ENCODE peak calls at places on chromosome 15, in four cellular contexts. E, U, F and L are unnamed samples.

GRCh38 chr15:28974142-28974541 is 88.4 kb downstream of the APBA2 start:
- DNase-seq in E (no peak), U (no peak), F (peak), L (no peak)

GRCh38 chr15:96390986-96391385 is 60.5 kb downstream of the NR2F2 start:
- DNase-seq in E (no peak), U (no peak), F (no peak), L (no peak)

GRCh38 chr15:41597787-41598186 is 38.8 kb downstream of the TYRO3 start:
- DNase-seq in E (no peak), U (no peak), F (no peak), L (no peak)

GRCh38 chr15:64501396-64501716 is 41.0 kb downstream of the ZNF609 start:
- DNase-seq in E (no peak), U (no peak), F (no peak), L (no peak)

GRCh38 chr15:28116521-28117488 is 17.7 kb upstream of the OCA2 start:
- DNase-seq in E (no peak), U (no peak), F (no peak), L (no peak)

GRCh38 chr15:82177291-82178010 is 85.1 kb downstream of the EFL1 start:
- DNase-seq in E (no peak), U (peak), F (no peak), L (no peak)

GRCh38 chr15:38085104-38085503 is 150.7 kb downstream of the TMCO5A start:
- DNase-seq in E (peak), U (no peak), F (no peak), L (peak)

GRCh38 chr15:41323611-41324010 is 8.8 kb downstream of the OIP5 start:
- DNase-seq in E (no peak), U (no peak), F (no peak), L (no peak)

GRCh38 chr15:84856731-84857417 is 27.6 kb upstream of the SLC28A1 start:
- DNase-seq in E (no peak), U (no peak), F (no peak), L (no peak)

DNA sequence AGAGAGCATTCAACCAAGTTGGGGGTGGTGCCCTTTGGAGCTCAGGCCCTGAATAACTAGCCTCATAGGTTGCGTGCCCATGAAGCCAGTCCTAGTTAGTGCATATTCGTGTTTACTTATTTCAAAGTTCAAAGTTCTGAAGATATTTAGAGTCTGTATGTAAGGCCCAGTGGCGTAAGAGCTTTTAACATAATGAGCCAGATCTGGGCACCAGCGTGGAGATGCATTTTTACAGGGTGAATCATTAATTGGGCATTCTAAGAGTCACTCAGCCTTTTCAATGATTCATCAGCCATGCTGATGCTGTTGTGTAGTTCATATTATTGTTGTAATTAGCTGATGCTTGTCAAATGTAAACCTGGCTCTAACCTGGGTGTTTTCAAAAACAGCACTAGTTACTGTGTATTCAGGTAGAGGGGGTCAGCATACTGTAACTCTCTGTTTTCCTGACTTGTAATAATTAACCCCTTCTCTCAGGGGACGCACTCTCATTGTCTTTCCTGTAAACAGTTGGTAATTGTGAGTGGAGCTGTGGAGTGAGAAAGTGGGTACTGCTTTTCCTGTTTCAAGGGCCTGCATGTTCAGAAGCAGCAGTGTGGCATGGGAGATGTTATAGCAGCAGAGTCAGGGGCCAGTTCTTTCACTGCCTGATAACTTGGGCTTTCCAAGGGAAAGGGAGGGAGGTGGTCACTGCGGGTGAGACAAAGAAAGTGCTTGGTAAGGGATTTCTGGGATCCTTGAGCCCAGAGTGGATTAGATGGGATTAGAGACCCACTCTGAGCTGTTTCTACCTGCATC is 104.9 kb downstream of the RPLP1 start:
- DNase-seq in E (no peak), U (peak), F (no peak), L (peak)
- TF ChIP-seq FOS in E (no peak), U (peak), F (no peak), L (peak)

DNA sequence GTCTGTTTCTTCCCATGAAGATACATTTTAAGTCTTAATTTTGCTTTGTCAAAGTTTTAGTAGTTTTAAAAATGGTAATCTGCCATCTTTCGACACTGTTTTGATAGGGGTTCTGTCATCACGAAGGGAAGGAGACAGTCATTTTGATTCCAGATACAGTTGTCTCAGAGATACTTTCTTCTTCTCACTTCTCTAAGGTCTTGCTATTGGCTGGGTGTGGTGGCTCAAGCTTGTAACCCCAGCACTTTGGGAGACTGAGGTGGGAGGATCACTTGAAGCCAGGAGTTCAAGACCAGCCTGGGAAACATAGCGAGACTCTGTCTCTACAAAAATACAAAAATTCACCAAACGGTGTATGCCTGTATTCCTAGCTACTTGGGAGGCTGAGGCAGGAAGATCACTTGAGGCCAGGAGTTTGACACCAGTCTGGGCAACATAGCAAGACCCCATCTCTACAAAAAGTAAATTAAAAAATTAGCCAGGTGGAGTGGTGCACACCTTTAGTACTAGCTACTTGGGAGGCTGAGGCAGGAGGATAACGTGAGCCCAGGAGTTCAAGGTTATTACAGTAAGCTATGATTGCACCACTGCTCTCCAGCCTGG is 3.3 kb downstream of the RAB8B start:
- DNase-seq in E (no peak), U (no peak), F (no peak), L (no peak)
- TF ChIP-seq FOS in E (no peak), U (no peak), F (no peak), L (no peak)

DNA sequence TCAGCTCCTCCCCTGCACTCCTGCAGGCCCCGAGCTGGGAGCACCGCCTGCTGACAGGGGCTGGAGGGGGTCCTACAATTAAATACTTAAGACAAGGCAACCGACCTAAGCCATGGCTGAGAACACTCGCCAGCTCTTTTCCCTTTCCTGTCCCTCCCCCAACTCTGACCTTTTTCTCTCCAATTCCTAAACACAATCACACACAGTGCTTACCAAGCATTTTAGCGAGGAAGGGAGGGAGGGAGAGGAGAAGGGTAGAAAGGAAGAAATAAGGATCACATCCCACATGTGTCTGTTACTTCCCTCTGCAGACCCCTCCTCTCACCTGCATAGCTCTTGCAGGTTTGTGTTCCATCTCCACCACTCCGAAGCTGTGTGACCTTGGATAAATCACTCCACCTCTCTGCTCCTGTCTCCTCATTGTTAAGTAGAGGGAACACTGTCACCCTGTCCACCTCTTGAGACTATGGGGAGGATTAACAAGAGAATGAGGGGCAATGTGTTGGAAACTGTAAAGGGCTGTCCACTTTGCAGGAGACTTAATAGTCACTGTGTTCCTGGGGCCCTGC is 63.6 kb downstream of the CYP11A1 start:
- DNase-seq in E (no peak), U (no peak), F (no peak), L (no peak)
- TF ChIP-seq FOS in E (no peak), U (no peak), F (no peak), L (no peak)

GRCh38 chr15:78147566-78147965 is 1.6 kb upstream of the IDH3A start:
- DNase-seq in E (no peak), U (no peak), F (no peak), L (no peak)
- TF ChIP-seq FOS in E (no peak), U (no peak), F (no peak), L (no peak)

GRCh38 chr15:50675524-50676144 is 11.0 kb downstream of the TRPM7 start:
- DNase-seq in E (peak), U (peak), F (peak), L (peak)

GRCh38 chr15:50681467-50681866 is 5.1 kb downstream of the TRPM7 start:
- DNase-seq in E (no peak), U (no peak), F (no peak), L (no peak)

GRCh38 chr15:50676799-50677483 is 9.7 kb downstream of the TRPM7 start:
- DNase-seq in E (no peak), U (peak), F (peak), L (no peak)
- TF ChIP-seq FOS in E (no peak), U (no peak), F (no peak), L (no peak)

GRCh38 chr15:74781673-74782595 is at the start of gene CSK:
- DNase-seq in E (no peak), U (peak), F (peak), L (peak)
- TF ChIP-seq FOS in E (no peak), U (no peak), F (no peak), L (no peak)